ENCODE peak calls at places on chromosomes 11 and 22, in seven cellular contexts. E, U, K, Z, A, P and V are unnamed samples.

GRCh38 chr11:119685073-119685746 is 43.8 kb downstream of the NECTIN1 start:
- DNase-seq in P (no peak), U (no peak), K (no peak), Z (no peak), A (no peak), E (no peak), V (peak; percentile 71)

GRCh38 chr11:111801135-111801534 is 34.9 kb upstream of the PPP2R1B start:
- DNase-seq in E (no peak), Z (no peak), U (no peak), A (no peak), P (no peak), K (no peak), V (peak; percentile 19)

GRCh38 chr22:34776827-34777226 is 289.1 kb upstream of the ISX start:
- DNase-seq in U (no peak), A (no peak), E (no peak), P (no peak), K (no peak), Z (no peak), V (peak; percentile 27)

GRCh38 chr11:35354644-35355043 is 64.7 kb downstream of the SLC1A2 start:
- DNase-seq in U (no peak), E (no peak), K (peak; percentile 38), P (no peak), A (no peak), Z (no peak), V (no peak)

GRCh38 chr22:43723816-43724215 is 88.3 kb downstream of the EFCAB6 start:
- DNase-seq in Z (peak; percentile 34), A (no peak), E (no peak), K (peak; percentile 13), P (no peak), U (no peak), V (no peak)

GRCh38 chr22:42272431-42273004 is 2.1 kb upstream of the TCF20 start:
- DNase-seq in P (no peak), K (no peak), E (no peak), Z (no peak), U (no peak), A (no peak), V (no peak)

GRCh38 chr22:30251661-30252226 is 5.2 kb upstream of the LIF start:
- DNase-seq in Z (no peak), E (no peak), U (no peak), P (no peak), K (peak; percentile 82), A (no peak), V (peak; percentile 59)

GRCh38 chr11:96306933-96307747 is 35.9 kb downstream of the MAML2 start:
- DNase-seq in E (peak; percentile 25), A (peak; percentile 95), K (peak; percentile 99), Z (no peak), U (peak; percentile 94), P (peak; percentile 62), V (peak; percentile 99)

GRCh38 chr11:67404515-67405195 is 772 bp downstream of the TBC1D10C start:
- DNase-seq in K (no peak), U (no peak), A (no peak), E (no peak), Z (no peak), P (no peak), V (no peak)

GRCh38 chr11:73003083-73003482 is 139.0 kb downstream of the FCHSD2 start:
- DNase-seq in K (no peak), E (no peak), U (no peak), P (no peak), Z (no peak), A (no peak), V (no peak)

GRCh38 chr22:17907731-17908051 is 116.7 kb downstream of the MICAL3 start:
- DNase-seq in Z (no peak), P (no peak), K (no peak), U (no peak), E (no peak), A (no peak), V (no peak)

GRCh38 chr11:62560566-62561103 is 13.1 kb downstream of the EEF1G start:
- DNase-seq in K (peak; percentile 98), E (peak; percentile 85), Z (peak; percentile 89), U (peak; percentile 95), P (peak; percentile 98), A (peak; percentile 92), V (peak; percentile 97)

GRCh38 chr22:48367731-48368130 is 1459.9 kb downstream of the BRD1 start:
- DNase-seq in E (no peak), A (no peak), Z (peak; percentile 41), P (no peak), U (no peak), K (no peak), V (no peak)

GRCh38 chr22:45788530-45788929 is 116.9 kb downstream of the ATXN10 start:
- DNase-seq in U (no peak), E (no peak), K (no peak), P (no peak), A (no peak), Z (no peak), V (no peak)

GRCh38 chr11:113906038-113906437 is 1.4 kb downstream of the HTR3B start:
- DNase-seq in P (peak; percentile 81), Z (no peak), E (no peak), U (peak; percentile 54), K (peak; percentile 51), A (peak; percentile 45), V (no peak)
- H3K4me2 ChIP-seq in P (no peak overlapping the region), Z (no peak overlapping the region), E (no peak overlapping the region), U (peak overlapping the region; percentile 23), K (no peak overlapping the region), A (no peak overlapping the region), V (no peak overlapping the region)

DNA sequence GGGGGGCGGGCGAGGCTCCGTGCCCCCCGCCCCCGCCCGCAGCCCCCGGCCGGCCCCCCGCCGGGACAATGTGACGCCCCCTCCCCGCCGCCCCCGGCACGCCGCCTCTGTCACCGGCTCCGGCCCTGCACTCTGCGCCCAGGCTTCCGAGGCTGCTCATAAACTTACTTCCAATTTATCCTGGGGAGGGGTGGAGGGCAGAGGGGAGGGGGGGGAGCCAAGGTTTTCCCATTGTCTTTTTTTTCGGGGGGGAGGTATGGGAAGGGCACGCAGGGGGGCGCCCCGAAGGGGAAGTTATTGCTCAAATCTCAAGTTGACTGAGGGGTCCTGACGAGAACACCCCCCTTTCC is 918 bp downstream of the PHF21A start:
- DNase-seq in A (no peak), P (no peak), U (no peak), K (no peak), E (peak; percentile 54), Z (no peak), V (no peak)
- H3K4me2 ChIP-seq in A (peak overlapping the region; percentile 83), P (peak overlapping the region; percentile 82), U (peak overlapping the region; percentile 93), K (peak overlapping the region; percentile 24), E (no peak overlapping the region), Z (peak overlapping the region; percentile 93), V (peak overlapping the region; percentile 70)

DNA sequence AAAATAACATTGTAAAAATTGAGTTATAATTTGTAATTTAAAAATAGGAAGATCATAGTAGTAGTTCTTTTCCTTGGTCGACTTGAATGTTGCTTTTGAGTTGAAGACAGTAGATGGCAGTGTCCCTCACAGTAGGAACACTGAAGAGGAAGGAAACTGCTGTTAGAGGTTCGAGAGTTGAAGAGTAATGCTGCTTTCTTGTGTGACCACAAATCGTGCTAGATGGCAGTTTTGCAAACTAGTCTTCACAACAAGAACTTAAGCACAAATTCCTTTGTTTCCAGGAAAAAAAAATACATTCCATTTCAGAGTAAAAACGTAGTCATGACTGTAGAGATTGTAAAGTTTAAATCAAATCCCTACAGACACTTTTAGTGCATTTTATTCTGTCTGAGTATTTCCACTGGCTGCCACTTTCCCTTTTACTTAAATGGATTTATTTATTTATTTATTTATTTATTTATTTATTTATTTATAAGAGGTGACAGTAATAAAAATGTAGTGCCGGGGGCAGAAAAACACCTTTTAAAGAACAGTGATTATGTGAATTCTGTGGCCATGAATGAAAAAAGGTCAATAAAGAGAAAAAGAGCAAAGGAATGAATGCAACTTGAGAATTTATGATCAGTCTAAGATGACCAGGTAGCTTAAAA is 54.6 kb downstream of the SPECC1L start:
- DNase-seq in Z (no peak), E (peak; percentile 13), K (peak; percentile 92), A (no peak), P (peak; percentile 54), U (peak; percentile 70), V (peak; percentile 39)
- H3K4me2 ChIP-seq in Z (no peak overlapping the region), E (no peak overlapping the region), K (no peak overlapping the region), A (no peak overlapping the region), P (no peak overlapping the region), U (no peak overlapping the region), V (no peak overlapping the region)

GRCh38 chr11:6397636-6398035 is 7.4 kb downstream of the SMPD1 start:
- DNase-seq in A (no peak), E (no peak), U (no peak), Z (no peak), P (no peak), K (peak; percentile 44), V (no peak)
- H3K4me2 ChIP-seq in A (peak overlapping the region; percentile 25), E (no peak overlapping the region), U (no peak overlapping the region), Z (no peak overlapping the region), P (no peak overlapping the region), K (peak overlapping the region; percentile 0), V (no peak overlapping the region)

GRCh38 chr11:12687740-12688139 is 13.5 kb downstream of the TEAD1 start:
- DNase-seq in A (no peak), K (no peak), U (no peak), Z (peak; percentile 62), P (peak; percentile 94), E (peak; percentile 38), V (no peak)

GRCh38 chr11:12684821-12685220 is 10.6 kb downstream of the TEAD1 start:
- DNase-seq in U (no peak), E (no peak), K (no peak), Z (no peak), A (no peak), P (peak; percentile 48), V (no peak)

GRCh38 chr11:12685229-12685628 is 11.0 kb downstream of the TEAD1 start:
- DNase-seq in E (no peak), A (no peak), U (no peak), P (no peak), Z (no peak), K (no peak), V (no peak)

GRCh38 chr11:12687216-12687623 is 13.0 kb downstream of the TEAD1 start:
- DNase-seq in Z (no peak), U (no peak), E (peak; percentile 37), P (no peak), A (no peak), K (no peak), V (no peak)

DNA sequence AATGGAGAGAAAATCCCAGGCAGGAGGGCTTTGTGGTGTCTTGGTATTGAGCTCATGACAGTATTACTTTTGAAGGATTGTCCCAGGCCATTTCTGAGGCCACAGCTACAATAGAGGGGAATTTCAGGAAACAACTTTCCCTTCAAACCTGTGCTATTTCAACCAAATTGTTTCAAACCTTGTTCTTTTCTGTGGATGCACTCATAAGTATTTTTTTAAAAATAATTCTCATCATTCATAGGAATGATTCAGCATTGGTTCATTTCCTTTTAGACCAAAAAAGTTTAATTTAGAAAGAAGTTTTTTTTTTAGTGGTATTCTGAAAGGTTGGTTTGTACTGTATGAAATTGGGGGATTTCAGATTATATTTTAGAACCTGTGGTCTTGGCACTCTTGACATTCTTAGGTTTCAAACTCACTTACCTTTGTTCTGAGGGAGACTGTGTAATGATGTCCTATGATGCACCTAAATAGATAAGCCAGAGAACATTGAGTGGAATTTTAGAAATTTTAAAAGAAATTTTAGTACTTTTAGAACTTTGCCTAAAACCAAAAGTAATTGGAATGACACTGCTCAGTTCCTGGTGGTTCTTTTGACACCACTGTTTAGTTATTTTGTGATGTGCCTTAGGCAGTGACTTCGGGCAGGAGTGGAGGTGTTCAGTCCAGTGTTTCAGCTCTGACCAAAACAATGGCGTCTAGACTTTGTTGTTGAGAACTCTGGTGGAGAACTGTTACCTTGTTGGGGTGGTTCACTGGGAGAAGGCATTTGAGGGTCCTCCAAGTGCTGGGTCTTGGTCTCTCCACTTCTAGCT is 12.2 kb downstream of the TEAD1 start:
- DNase-seq in U (no peak), A (no peak), P (no peak), E (no peak), Z (no peak), K (no peak), V (no peak)
- H3K4me2 ChIP-seq in U (peak overlapping the region; percentile 90), A (peak overlapping the region; percentile 64), P (peak overlapping the region; percentile 69), E (no peak overlapping the region), Z (peak overlapping the region; percentile 67), K (peak overlapping the region; percentile 63), V (peak overlapping the region; percentile 55)